ENCODE peak calls at places on chromosomes 2 and 18, in four cellular contexts. One of them, this sample, is unnamed.
A peak's percentile ranks its signal among the peaks of the same experiment; 100 is the strongest.

GRCh38 chr2:165293439-165294420 is 54.5 kb downstream of the SCN2A start:
- DNase-seq in EL: peak; percentile 76
- DNase-seq in memory B cell: peak; percentile 29
- DNase-seq in activated naive CD4-positive, alpha-beta T cell: no peak
- DNase-seq in this sample: peak; percentile 85

GRCh38 chr2:50649626-50650397 is 382.1 kb downstream of the NRXN1 start:
- DNase-seq in activated naive CD4-positive, alpha-beta T cell: no peak
- DNase-seq in memory B cell: no peak
- DNase-seq in EL: no peak
- DNase-seq in this sample: no peak

GRCh38 chr2:240877460-240878340 is 9.1 kb downstream of the AGXT start:
- DNase-seq in activated naive CD4-positive, alpha-beta T cell: no peak
- DNase-seq in memory B cell: no peak
- DNase-seq in EL: no peak
- DNase-seq in this sample: no peak

GRCh38 chr18:23377669-23378469 is 75.2 kb upstream of the RIOK3 start:
- DNase-seq in memory B cell: no peak
- DNase-seq in activated naive CD4-positive, alpha-beta T cell: no peak
- DNase-seq in EL: peak; percentile 80
- DNase-seq in this sample: peak; percentile 88

GRCh38 chr2:24771099-24771498 is 22.1 kb downstream of the PTRHD1 start:
- DNase-seq in EL: no peak
- DNase-seq in memory B cell: no peak
- DNase-seq in activated naive CD4-positive, alpha-beta T cell: no peak
- DNase-seq in this sample: no peak

GRCh38 chr2:13193075-13193474 is 476.3 kb downstream of the TRIB2 start:
- DNase-seq in activated naive CD4-positive, alpha-beta T cell: no peak
- DNase-seq in EL: peak; percentile 5
- DNase-seq in memory B cell: no peak
- DNase-seq in this sample: peak; percentile 2

GRCh38 chr2:235533616-235534385 is 40.0 kb downstream of the AGAP1 start:
- DNase-seq in EL: no peak
- DNase-seq in activated naive CD4-positive, alpha-beta T cell: no peak
- DNase-seq in memory B cell: no peak
- DNase-seq in this sample: no peak

GRCh38 chr2:198127627-198128026 is 323.2 kb downstream of the PLCL1 start:
- DNase-seq in memory B cell: no peak
- DNase-seq in activated naive CD4-positive, alpha-beta T cell: peak; percentile 13
- DNase-seq in EL: peak; percentile 43
- DNase-seq in this sample: peak; percentile 60

GRCh38 chr2:21317131-21317530 is 193.4 kb downstream of the TDRD15 start:
- DNase-seq in activated naive CD4-positive, alpha-beta T cell: no peak
- DNase-seq in memory B cell: peak; percentile 13
- DNase-seq in EL: peak; percentile 15
- DNase-seq in this sample: peak; percentile 7

GRCh38 chr2:75698928-75699327 is 11.8 kb downstream of the GCFC2 start:
- DNase-seq in memory B cell: no peak
- DNase-seq in activated naive CD4-positive, alpha-beta T cell: no peak
- DNase-seq in EL: peak; percentile 62
- DNase-seq in this sample: peak; percentile 76

This sample was measured in EH.